ENCODE peak calls at places on chromosomes 13 and 19, in seven cellular contexts. T is stimulated activated CD4-positive, alpha-beta T cell treated with anti-CD3 and anti-CD28 coated beads, Interleukin-4, amount 100 ng/mL, for 24 hours; W is Daoy; P is left colon; S is RPMI8226; A is AG04449; H is cardiac fibroblast. C is an unnamed sample.

GRCh38 chr19:38838208-38838985 is 6.8 kb upstream of the ECH1 start:
- DNase-seq in H (no peak), S (no peak), A (no peak), W (no peak), P (no peak), T (peak), C (no peak)

GRCh38 chr19:1227655-1228054 is 10.2 kb downstream of the CBARP start:
- DNase-seq in P (no peak), W (no peak), S (no peak), A (no peak), T (no peak), H (no peak), C (no peak)

GRCh38 chr19:52923782-52924593 is 760 bp upstream of the ZNF888 start:
- DNase-seq in W (peak), P (peak), S (no peak), T (no peak), H (peak), A (no peak), C (peak)

GRCh38 chr13:111258637-111259036 is 61.8 kb upstream of the TEX29 start:
- DNase-seq in W (no peak), A (no peak), P (no peak), T (no peak), S (no peak), H (no peak), C (no peak)

GRCh38 chr19:39145180-39145953 is 19.8 kb downstream of the PAK4 start:
- DNase-seq in H (no peak), P (peak), A (no peak), W (no peak), S (no peak), T (no peak), C (no peak)

GRCh38 chr19:3840804-3841203 is 28.0 kb downstream of the ZFR2 start:
- DNase-seq in S (no peak), T (no peak), H (no peak), A (no peak), P (no peak), W (no peak), C (no peak)

GRCh38 chr19:39679056-39679790 is 23.5 kb downstream of the LGALS16 start:
- DNase-seq in P (no peak), H (no peak), T (peak), W (peak), A (no peak), S (peak), C (no peak)

GRCh38 chr19:2043864-2044708 is 7.0 kb downstream of the MKNK2 start:
- DNase-seq in H (no peak), A (no peak), S (no peak), P (peak), W (no peak), T (no peak), C (no peak)

GRCh38 chr19:50231821-50232220 is 28.4 kb downstream of the MYH14 start:
- DNase-seq in P (no peak), H (no peak), T (no peak), S (no peak), A (no peak), W (no peak), C (no peak)

GRCh38 chr19:47047931-47048399 is 459 bp downstream of the TMEM160 start:
- DNase-seq in S (peak), A (peak), W (peak), H (peak), P (peak), T (peak), C (peak)

GRCh38 chr19:23777216-23777615 is 18.5 kb upstream of the ZNF681 start:
- DNase-seq in H (no peak), S (no peak), T (no peak), W (no peak), P (no peak), A (no peak), C (no peak)

GRCh38 chr19:43555185-43555770 is 20.0 kb downstream of the XRCC1 start:
- DNase-seq in P (peak), W (peak), A (peak), H (peak), S (peak), T (peak), C (peak)

GRCh38 chr13:92175330-92175729 is 776.9 kb downstream of the GPC5 start:
- DNase-seq in P (no peak), T (no peak), S (peak), A (no peak), H (peak), W (no peak), C (peak)

GRCh38 chr13:99015606-99016520 is 38.0 kb upstream of the DOCK9 start:
- DNase-seq in S (no peak), W (no peak), T (no peak), P (no peak), H (no peak), A (no peak), C (no peak)

GRCh38 chr19:46610413-46610775 is 9.3 kb downstream of the CALM3 start:
- DNase-seq in W (no peak), A (no peak), S (no peak), H (no peak), P (no peak), T (peak), C (no peak)

GRCh38 chr19:3897936-3898335 is 17.5 kb downstream of the ATCAY start:
- DNase-seq in T (no peak), W (no peak), A (no peak), H (no peak), S (no peak), P (no peak), C (no peak)

GRCh38 chr13:97723655-97724054 is 229.8 kb upstream of the IPO5 start:
- DNase-seq in W (no peak), P (no peak), A (no peak), T (no peak), H (no peak), S (no peak), C (no peak)

GRCh38 chr13:36428083-36428482 is 4.2 kb upstream of the CCNA1 start:
- DNase-seq in P (no peak), S (no peak), W (no peak), H (peak), T (no peak), A (no peak), C (no peak)

GRCh38 chr13:49357694-49358093 is 86.2 kb downstream of the CAB39L start:
- DNase-seq in T (no peak), H (peak), S (no peak), A (peak), P (no peak), W (peak), C (no peak)

GRCh38 chr19:13850910-13851753 is 25.8 kb upstream of the NANOS3 start:
- DNase-seq in H (peak), A (no peak), T (peak), S (no peak), W (peak), P (peak), C (peak)

GRCh38 chr19:55258476-55258827 is 365 bp downstream of the PPP6R1 start:
- DNase-seq in T (peak), P (no peak), W (no peak), H (no peak), A (no peak), S (peak), C (no peak)

GRCh38 chr19:3614858-3615505 is 8.3 kb upstream of the TBXA2R start:
- DNase-seq in S (no peak), H (no peak), P (no peak), T (no peak), W (no peak), A (no peak), C (no peak)

GRCh38 chr13:93744033-93744432 is 517.4 kb downstream of the GPC6 start:
- DNase-seq in P (no peak), T (no peak), A (no peak), S (no peak), W (no peak), H (no peak), C (no peak)

GRCh38 chr13:45136741-45137500 is 16.6 kb downstream of the GTF2F2 start:
- DNase-seq in P (no peak), W (no peak), A (no peak), S (no peak), T (no peak), H (no peak), C (no peak)

GRCh38 chr19:1173845-1174809 is at the start of gene SBNO2:
- DNase-seq in S (peak), W (peak), T (peak), P (peak), H (peak), A (no peak), C (peak)

GRCh38 chr13:26996965-26997752 is 174.5 kb downstream of the USP12 start:
- DNase-seq in S (no peak), W (no peak), T (no peak), A (no peak), H (peak), P (no peak), C (no peak)

GRCh38 chr19:4802711-4803110 is 11.2 kb downstream of the FEM1A start:
- DNase-seq in W (no peak), S (no peak), A (no peak), H (no peak), P (no peak), T (no peak), C (no peak)